ENCODE peak calls at places on chromosomes 11 and 22, in six cellular contexts. H is colonic mucosa; T is CD4-positive, CD25-positive, alpha-beta regulatory T cell; E is lung; I is cardiac muscle cell; C is BE2C. O is an unnamed sample.

GRCh38 chr11:135033545-135033944 is 621.5 kb upstream of the B3GAT1 start:
- DNase-seq in H (no peak), E (no peak), I (peak; percentile 80), T (no peak), C (no peak), O (no peak)

GRCh38 chr11:30196400-30197206 is 34.2 kb upstream of the FSHB start:
- DNase-seq in I (peak; percentile 80), E (peak; percentile 48), C (peak; percentile 20), H (peak; percentile 57), T (no peak), O (peak; percentile 55)

GRCh38 chr11:70103256-70103975 is 25.3 kb downstream of the ANO1 start:
- DNase-seq in I (no peak), H (no peak), E (no peak), C (no peak), T (no peak), O (no peak)

GRCh38 chr22:44399906-44400762 is 87.4 kb upstream of the SHISAL1 start:
- DNase-seq in C (peak; percentile 5), H (no peak), T (no peak), E (no peak), I (no peak), O (no peak)

GRCh38 chr11:88480217-88480616 is 142.7 kb upstream of the CTSC start:
- DNase-seq in C (no peak), H (no peak), T (no peak), E (no peak), I (no peak), O (no peak)

GRCh38 chr11:44579172-44579804 is 13.8 kb downstream of the CD82 start:
- DNase-seq in T (no peak), H (no peak), C (no peak), E (no peak), I (no peak), O (no peak)

GRCh38 chr22:21936151-21936778 is 16.4 kb downstream of the PPM1F start:
- DNase-seq in I (no peak), C (no peak), T (no peak), E (peak; percentile 65), H (no peak), O (peak; percentile 81)

GRCh38 chr22:29475550-29475949 is 4.5 kb upstream of the NEFH start:
- DNase-seq in H (no peak), I (no peak), T (no peak), E (no peak), C (peak; percentile 86), O (no peak)

GRCh38 chr11:6170226-6170625 is at the start of gene OR52B2:
- DNase-seq in T (no peak), H (no peak), E (no peak), C (no peak), I (no peak), O (no peak)

GRCh38 chr22:22401381-22401780 is 107.2 kb downstream of the ZNF280B start:
- DNase-seq in E (no peak), T (no peak), C (no peak), I (no peak), H (no peak), O (no peak)

GRCh38 chr11:134656861-134657540 is 245.0 kb upstream of the B3GAT1 start:
- DNase-seq in H (peak; percentile 9), E (peak; percentile 24), C (no peak), I (no peak), T (no peak), O (no peak)

GRCh38 chr11:132588366-132588765 is 943.9 kb downstream of the OPCML start:
- DNase-seq in I (no peak), T (no peak), C (no peak), H (no peak), E (no peak), O (no peak)

GRCh38 chr11:2522636-2523255 is 77.9 kb downstream of the KCNQ1 start:
- DNase-seq in C (peak; percentile 1), E (no peak), H (peak; percentile 12), T (no peak), I (no peak), O (peak; percentile 37)

GRCh38 chr11:69297926-69298777 is 4.2 kb downstream of the MYEOV start:
- DNase-seq in C (no peak), T (peak; percentile 31), H (peak; percentile 78), I (no peak), E (peak; percentile 87), O (peak; percentile 94)

GRCh38 chr22:33210129-33210784 is 152.1 kb upstream of the SYN3 start:
- DNase-seq in I (peak; percentile 65), C (peak; percentile 38), E (peak; percentile 32), T (no peak), H (peak; percentile 24), O (no peak)

GRCh38 chr11:113549611-113550061 is 74.4 kb upstream of the DRD2 start:
- DNase-seq in T (no peak), C (no peak), I (no peak), H (no peak), E (no peak), O (no peak)

GRCh38 chr11:130653838-130654601 is 205.6 kb downstream of the ADAMTS15 start:
- DNase-seq in H (peak; percentile 61), E (peak; percentile 88), I (peak; percentile 58), T (no peak), C (no peak), O (peak; percentile 90)

GRCh38 chr22:20243545-20244249 is 24.4 kb downstream of the RTN4R start:
- DNase-seq in H (peak; percentile 64), T (peak; percentile 36), C (peak; percentile 69), E (peak; percentile 78), I (peak; percentile 92), O (peak; percentile 85)

GRCh38 chr11:44575288-44575672 is 9.8 kb downstream of the CD82 start:
- DNase-seq in C (no peak), I (no peak), E (no peak), T (no peak), H (no peak), O (no peak)

GRCh38 chr11:83299681-83300080 is 13.5 kb upstream of the CCDC90B start:
- DNase-seq in E (no peak), C (no peak), H (no peak), I (no peak), T (no peak), O (no peak)

GRCh38 chr11:120563698-120564572 is 52.4 kb downstream of the GRIK4 start:
- DNase-seq in I (peak; percentile 42), C (peak; percentile 54), H (no peak), E (no peak), T (no peak), O (no peak)

GRCh38 chr11:119864836-119865235 is 135.8 kb upstream of the NECTIN1 start:
- DNase-seq in I (no peak), T (no peak), H (no peak), C (no peak), E (no peak), O (no peak)

GRCh38 chr11:94968334-94968958 is 4.9 kb downstream of the CWC15 start:
- DNase-seq in E (no peak), T (no peak), C (no peak), H (no peak), I (peak; percentile 8), O (no peak)

GRCh38 chr22:41844513-41844912 is 11.6 kb downstream of the SREBF2 start:
- DNase-seq in C (no peak), T (no peak), E (peak; percentile 72), H (no peak), I (no peak), O (no peak)

GRCh38 chr11:119155733-119156492 is 7.1 kb downstream of the ABCG4 start:
- DNase-seq in C (peak; percentile 57), E (no peak), T (no peak), H (peak; percentile 41), I (no peak), O (no peak)

GRCh38 chr11:13595166-13595565 is 73.3 kb upstream of the FAR1 start:
- DNase-seq in E (no peak), I (no peak), H (no peak), C (no peak), T (no peak), O (no peak)

GRCh38 chr11:19344661-19345518 is 104.1 kb upstream of the E2F8 start:
- DNase-seq in I (peak; percentile 69), H (peak; percentile 29), C (peak; percentile 54), E (no peak), T (no peak), O (peak; percentile 56)

GRCh38 chr11:113618360-113618759 is 87.7 kb downstream of the TMPRSS5 start:
- DNase-seq in C (no peak), H (no peak), I (no peak), E (no peak), T (no peak), O (no peak)

GRCh38 chr11:59025097-59025496 is 61.0 kb upstream of the GLYATL1B start:
- DNase-seq in I (no peak), H (peak; percentile 53), E (no peak), T (no peak), C (no peak), O (no peak)

GRCh38 chr11:69439127-69439526 is 42.3 kb upstream of the LINC01488 start:
- DNase-seq in C (no peak), I (no peak), H (no peak), E (no peak), T (no peak), O (peak; percentile 37)

DNA sequence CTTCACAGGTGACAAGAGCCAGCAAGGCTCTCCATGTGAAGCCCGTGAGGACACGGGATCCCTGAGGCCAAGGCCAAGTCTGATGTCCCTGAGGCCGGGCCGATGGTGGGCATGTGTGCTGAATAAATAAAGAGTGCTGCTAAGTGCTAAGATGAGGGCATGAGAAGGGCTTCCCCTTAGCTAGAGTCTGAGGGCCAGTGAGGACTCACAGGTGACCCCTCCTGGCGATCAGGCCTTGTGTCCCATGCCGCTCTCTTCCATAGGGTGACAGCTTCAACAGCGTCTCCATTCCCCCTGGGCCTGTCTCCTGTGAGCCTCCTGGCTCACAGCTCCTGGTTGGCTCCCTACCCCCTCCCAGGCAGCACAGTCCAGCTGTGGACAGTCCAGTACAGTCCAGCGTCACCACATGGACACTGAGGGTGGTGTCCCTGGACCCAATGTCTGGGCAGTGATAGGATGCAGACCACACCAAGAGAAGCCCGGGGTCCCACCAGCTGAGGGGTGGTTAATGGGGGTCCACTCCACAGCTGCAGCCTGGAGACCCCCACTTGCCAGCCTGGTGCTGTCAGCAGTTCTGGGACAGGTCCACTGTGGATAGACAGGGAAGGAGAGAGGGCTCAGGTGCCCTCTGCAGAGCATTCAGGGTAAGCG is 1033.2 kb downstream of the TBC1D22A start:
- DNase-seq in I (no peak), T (no peak), H (no peak), C (no peak), E (no peak), O (no peak)
- H3K9me3 ChIP-seq in I (no peaks in the 10 kb centered on the region), T (no peaks in the 10 kb centered on the region), H (no peaks in the 10 kb centered on the region), C (no peaks in the 10 kb centered on the region), E (peaks cover 7% of the 10 kb centered on the region), O (no peaks in the 10 kb centered on the region)

GRCh38 chr22:23773247-23774113 is 831 bp downstream of the MMP11 start:
- DNase-seq in T (no peak), I (no peak), C (no peak), H (no peak), E (no peak), O (no peak)
- H3K9me3 ChIP-seq in T (no peaks in the 10 kb centered on the region), I (no peaks in the 10 kb centered on the region), C (no peaks in the 10 kb centered on the region), H (no peaks in the 10 kb centered on the region), E (no peaks in the 10 kb centered on the region), O (no peaks in the 10 kb centered on the region)

GRCh38 chr11:75147191-75147874 is 3.6 kb upstream of the SLCO2B1 start:
- DNase-seq in T (no peak), C (peak; percentile 77), H (no peak), E (no peak), I (no peak), O (no peak)
- H3K9me3 ChIP-seq in T (no peaks in the 10 kb centered on the region), C (no peaks in the 10 kb centered on the region), H (no peaks in the 10 kb centered on the region), E (no peaks in the 10 kb centered on the region), I (no peaks in the 10 kb centered on the region), O (no peaks in the 10 kb centered on the region)

DNA sequence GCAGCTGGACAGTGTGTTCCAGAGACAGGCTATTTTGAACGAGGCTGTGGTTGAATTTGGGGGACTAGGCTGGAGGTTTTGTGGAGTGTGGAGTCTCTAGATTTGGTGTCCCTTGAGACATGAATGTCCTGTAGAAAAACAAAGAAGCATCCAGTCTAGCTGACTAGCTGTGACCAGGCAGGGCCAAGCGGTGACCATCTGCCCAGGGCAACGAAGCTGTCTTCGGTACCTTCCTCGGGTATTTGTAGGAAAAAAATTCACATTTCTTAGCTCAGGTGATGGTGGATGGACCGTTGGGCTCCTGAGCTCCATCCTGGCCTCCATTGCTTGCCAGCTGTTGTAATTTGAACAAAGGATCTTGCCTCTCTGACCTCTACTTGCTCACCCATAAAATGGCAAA is 557.3 kb downstream of the MIAT start:
- DNase-seq in H (no peak), C (no peak), E (no peak), I (no peak), T (no peak), O (no peak)
- H3K9me3 ChIP-seq in H (no peaks in the 10 kb centered on the region), C (no peaks in the 10 kb centered on the region), E (no peaks in the 10 kb centered on the region), I (no peaks in the 10 kb centered on the region), T (no peaks in the 10 kb centered on the region), O (no peaks in the 10 kb centered on the region)